ENCODE peak calls at places on chromosomes 5 and 9, in eight cellular contexts. C is tibial nerve; B is IMR-90; R is neural progenitor cell; F is PC-3; Q is psoas muscle; K is testis; T is CD8-positive, alpha-beta T cell. P is an unnamed sample.

GRCh38 chr5:76524872-76525271 is 98.3 kb downstream of the F2RL2 start:
- DNase-seq in F (no peak), K (no peak), R (peak; percentile 15), T (no peak), Q (no peak), B (no peak), C (no peak), P (no peak)

GRCh38 chr9:13923381-13923780 is 390.6 kb downstream of the NFIB start:
- DNase-seq in C (no peak), T (no peak), F (no peak), Q (no peak), B (no peak), R (no peak), K (no peak), P (no peak)

GRCh38 chr9:122192261-122192875 is 32.7 kb downstream of the MORN5 start:
- DNase-seq in F (no peak), C (no peak), Q (no peak), B (no peak), K (no peak), R (no peak), T (no peak), P (no peak)

GRCh38 chr5:159749146-159749545 is 167.1 kb upstream of the ADRA1B start:
- DNase-seq in T (no peak), R (no peak), Q (no peak), K (no peak), F (peak; percentile 81), B (peak; percentile 57), C (no peak), P (no peak)

GRCh38 chr5:61586096-61587084 is 254.3 kb downstream of the ZSWIM6 start:
- DNase-seq in K (peak; percentile 75), C (no peak), Q (no peak), R (no peak), B (no peak), F (no peak), T (no peak), P (no peak)

GRCh38 chr9:100595391-100596199 is 17.7 kb downstream of the CAVIN4 start:
- DNase-seq in R (peak; percentile 70), C (no peak), Q (no peak), K (peak; percentile 42), F (peak; percentile 82), B (peak; percentile 70), T (no peak), P (peak; percentile 55)

GRCh38 chr5:68007446-68007845 is 208.1 kb upstream of the PIK3R1 start:
- DNase-seq in Q (no peak), B (peak; percentile 78), C (peak; percentile 28), T (no peak), K (no peak), R (no peak), F (no peak), P (peak; percentile 31)

GRCh38 chr5:140038373-140038957 is 4.6 kb downstream of the NRG2 start:
- DNase-seq in C (no peak), B (peak; percentile 50), T (no peak), Q (no peak), K (no peak), F (no peak), R (peak; percentile 83), P (no peak)

GRCh38 chr9:35763803-35764202 is 9.7 kb upstream of the MSMP start:
- DNase-seq in F (no peak), B (no peak), T (no peak), R (no peak), K (no peak), C (no peak), Q (no peak), P (no peak)

GRCh38 chr5:56430437-56430836 is 197.3 kb upstream of the ANKRD55 start:
- DNase-seq in K (no peak), C (no peak), Q (no peak), R (no peak), F (no peak), B (no peak), T (no peak), P (no peak)
- H3K9me3 ChIP-seq in K (no peaks in the 10 kb centered on the region), C (no peaks in the 10 kb centered on the region), Q (no peaks in the 10 kb centered on the region), R (no peaks in the 10 kb centered on the region), F (no peaks in the 10 kb centered on the region), B (no peaks in the 10 kb centered on the region), T (no peaks in the 10 kb centered on the region), P (no peaks in the 10 kb centered on the region)

DNA sequence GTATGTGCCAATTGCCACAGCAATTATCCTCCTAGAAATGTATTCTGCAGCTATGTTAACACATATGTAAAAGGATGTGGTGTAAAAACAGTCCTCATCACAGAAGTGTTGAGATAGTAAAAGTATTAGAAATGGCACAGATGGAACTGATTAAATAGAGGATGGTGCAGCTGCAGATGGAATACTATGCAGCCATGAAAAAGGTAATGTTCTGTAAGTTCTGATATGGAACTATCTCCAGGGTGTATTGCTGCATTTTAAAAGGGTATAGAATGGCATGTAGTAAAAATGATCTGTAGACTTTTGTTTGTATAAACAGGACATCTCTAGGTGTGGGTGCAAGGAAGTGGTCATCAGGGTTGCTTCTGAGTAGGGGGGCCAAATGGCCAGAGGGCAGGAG is 63.0 kb upstream of the PHYKPL start:
- DNase-seq in Q (no peak), T (no peak), F (no peak), K (no peak), R (no peak), B (no peak), C (no peak), P (no peak)
- TF ChIP-seq CTCF in Q (no peak), T (no peak), F (no peak), K (no peak), R (no peak), B (no peak), C (no peak), P (no peak)

GRCh38 chr5:63919763-63920478 is 42.3 kb downstream of the HTR1A start:
- DNase-seq in B (no peak), R (no peak), T (no peak), C (no peak), F (no peak), Q (no peak), K (no peak), P (no peak)
- H3K9me3 ChIP-seq in B (peaks cover 2% of the 10 kb centered on the region), R (no peaks in the 10 kb centered on the region), T (no peaks in the 10 kb centered on the region), C (no peaks in the 10 kb centered on the region), F (no peaks in the 10 kb centered on the region), Q (no peaks in the 10 kb centered on the region), K (no peaks in the 10 kb centered on the region), P (no peaks in the 10 kb centered on the region)

GRCh38 chr5:19608434-19608833 is 379.6 kb downstream of the CDH18 start:
- DNase-seq in Q (no peak), B (no peak), K (no peak), F (peak; percentile 58), T (no peak), R (no peak), C (no peak), P (no peak)
- TF ChIP-seq CTCF in Q (no peak), B (no peak), K (no peak), F (peak; percentile 77), T (no peak), R (peak; percentile 44), C (no peak), P (no peak)

DNA sequence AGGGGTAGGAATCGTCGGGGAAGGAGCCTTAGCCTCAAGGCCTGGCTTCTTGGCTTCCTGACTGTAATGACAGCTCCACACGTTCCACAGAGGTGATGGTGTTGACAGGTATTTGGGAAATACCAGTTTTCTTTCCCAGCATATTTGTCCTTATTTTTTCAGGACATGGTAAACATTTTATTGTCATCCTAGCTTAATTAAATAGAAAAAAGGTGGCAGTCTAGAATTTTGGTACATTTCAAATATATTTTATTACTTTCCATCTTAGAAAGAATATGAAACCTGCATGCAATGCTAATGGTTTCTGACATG is 8.4 kb downstream of the CXCL14 start:
- DNase-seq in F (no peak), K (no peak), C (no peak), R (no peak), B (no peak), Q (no peak), T (no peak), P (no peak)
- H3K9me3 ChIP-seq in F (no peaks in the 10 kb centered on the region), K (no peaks in the 10 kb centered on the region), C (no peaks in the 10 kb centered on the region), R (no peaks in the 10 kb centered on the region), B (no peaks in the 10 kb centered on the region), Q (no peaks in the 10 kb centered on the region), T (no peaks in the 10 kb centered on the region), P (no peaks in the 10 kb centered on the region)

GRCh38 chr9:130718576-130718975 is 25.0 kb downstream of the EXOSC2 start:
- DNase-seq in K (no peak), Q (no peak), C (no peak), F (no peak), R (no peak), T (no peak), B (no peak), P (no peak)
- TF ChIP-seq CTCF in K (no peak), Q (no peak), C (no peak), F (no peak), R (no peak), T (no peak), B (no peak), P (no peak)

DNA sequence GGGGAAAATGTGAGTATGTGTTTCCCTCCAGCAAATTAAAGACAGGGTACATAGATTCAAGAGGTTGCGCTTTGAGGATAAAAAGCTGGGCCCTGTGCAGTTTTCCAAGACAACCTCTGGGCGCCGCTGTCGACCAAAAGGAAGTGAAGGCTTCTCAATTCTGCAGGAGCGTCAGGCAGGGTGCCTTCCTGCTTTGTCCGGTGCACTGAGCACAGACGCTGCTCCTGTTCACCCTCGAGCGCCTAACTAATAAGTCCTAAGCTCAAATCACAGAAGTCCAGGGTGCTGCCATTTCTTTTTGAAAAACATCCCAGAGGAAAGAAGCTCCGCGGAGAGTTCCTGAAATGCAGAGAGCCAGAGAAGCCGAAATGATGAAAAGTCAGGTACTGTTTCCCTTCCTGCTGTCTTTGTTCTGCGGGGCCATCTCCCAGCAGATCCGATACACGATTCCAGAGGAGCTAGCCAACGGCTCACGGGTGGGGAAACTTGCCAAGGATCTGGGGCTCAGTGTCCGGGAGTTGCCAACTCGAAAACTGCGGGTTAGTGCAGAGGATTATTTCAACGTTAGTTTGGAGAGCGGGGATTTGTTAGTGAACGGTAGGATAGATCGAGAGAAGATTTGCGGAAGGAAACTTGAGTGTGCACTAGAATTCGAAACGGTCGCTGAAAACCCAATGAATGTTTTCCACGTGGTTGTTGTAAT is at the start of gene PCDHGB1:
- DNase-seq in K (peak; percentile 70), Q (no peak), C (no peak), T (no peak), F (no peak), R (peak; percentile 76), B (peak; percentile 71), P (peak; percentile 52)
- H3K9me3 ChIP-seq in K (no peaks in the 10 kb centered on the region), Q (peaks cover 3% of the 10 kb centered on the region), C (peaks cover 99% of the 10 kb centered on the region), T (peaks cover 7% of the 10 kb centered on the region), F (no peaks in the 10 kb centered on the region), R (peaks cover 5% of the 10 kb centered on the region), B (peaks cover 33% of the 10 kb centered on the region), P (no peaks in the 10 kb centered on the region)

GRCh38 chr9:68685770-68686169 is 19.3 kb upstream of the PIP5K1B start:
- DNase-seq in B (no peak), R (peak; percentile 20), C (no peak), T (no peak), Q (no peak), F (peak; percentile 51), K (peak; percentile 56), P (no peak)
- TF ChIP-seq CTCF in B (peak; percentile 24), R (peak; percentile 50), C (peak; percentile 17), T (no peak), Q (no peak), F (peak; percentile 61), K (peak; percentile 20), P (peak; percentile 17)

P was measured in heart right ventricle.